ENCODE peak calls at places on chromosomes 5 and 9, in nine cellular contexts. V, L, D, S, F, I, T, G and H are unnamed samples.

GRCh38 chr5:84383296-84383815 is 1.3 kb downstream of the EDIL3 start:
- DNase-seq in V (no peak), L (no peak), D (no peak), S (no peak), F (no peak), I (no peak), T (no peak), G (no peak), H (no peak)

GRCh38 chr9:90905079-90905478 is 103.5 kb downstream of the SYK start:
- DNase-seq in V (no peak), L (no peak), D (no peak), S (no peak), F (no peak), I (no peak), T (no peak), G (no peak), H (no peak)

GRCh38 chr9:126420643-126421564 is 94.3 kb downstream of the MVB12B start:
- DNase-seq in V (no peak), L (no peak), D (no peak), S (no peak), F (no peak), I (no peak), T (peak), G (no peak), H (peak)

GRCh38 chr5:68680376-68680775 is 413.4 kb upstream of the SLC30A5 start:
- DNase-seq in V (no peak), L (no peak), D (no peak), S (no peak), F (no peak), I (no peak), T (no peak), G (no peak), H (no peak)

GRCh38 chr9:101629624-101630023 is 34.9 kb upstream of the PPP3R2 start:
- DNase-seq in V (no peak), L (no peak), D (no peak), S (no peak), F (no peak), I (no peak), T (no peak), G (no peak), H (no peak)

GRCh38 chr9:126407125-126407870 is 80.7 kb downstream of the MVB12B start:
- DNase-seq in V (no peak), L (no peak), D (no peak), S (no peak), F (no peak), I (no peak), T (no peak), G (no peak), H (no peak)

GRCh38 chr5:84251503-84251902 is 133.2 kb downstream of the EDIL3 start:
- DNase-seq in V (no peak), L (no peak), D (no peak), S (no peak), F (no peak), I (no peak), T (no peak), G (no peak), H (no peak)

GRCh38 chr5:142439208-142439607 is 114.4 kb upstream of the SPRY4 start:
- DNase-seq in V (no peak), L (no peak), D (no peak), S (no peak), F (no peak), I (no peak), T (no peak), G (no peak), H (no peak)

GRCh38 chr5:173963867-173964429 is 25.0 kb upstream of the C5orf47 start:
- DNase-seq in V (peak), L (peak), D (no peak), S (peak), F (peak), I (no peak), T (no peak), G (peak), H (peak)

GRCh38 chr5:154367101-154367500 is 78.7 kb upstream of the SAP30L start:
- DNase-seq in V (no peak), L (no peak), D (no peak), S (no peak), F (no peak), I (no peak), T (peak), G (no peak), H (peak)

GRCh38 chr5:143619038-143619437 is 192.9 kb upstream of the HMHB1 start:
- DNase-seq in V (no peak), L (no peak), D (no peak), S (no peak), F (no peak), I (no peak), T (no peak), G (no peak), H (no peak)

GRCh38 chr5:158590936-158591863 is 508.5 kb downstream of the EBF1 start:
- DNase-seq in V (peak), L (no peak), D (no peak), S (no peak), F (peak), I (no peak), T (peak), G (no peak), H (peak)

GRCh38 chr9:72485821-72486605 is 35.4 kb upstream of the TMC1 start:
- DNase-seq in V (no peak), L (no peak), D (no peak), S (no peak), F (no peak), I (no peak), T (peak), G (no peak), H (peak)

GRCh38 chr9:23723672-23724071 is 102.4 kb downstream of the ELAVL2 start:
- DNase-seq in V (no peak), L (no peak), D (no peak), S (no peak), F (no peak), I (no peak), T (no peak), G (no peak), H (no peak)

GRCh38 chr9:79346350-79347020 is 225.3 kb upstream of the TLE4 start:
- DNase-seq in V (no peak), L (no peak), D (no peak), S (no peak), F (no peak), I (no peak), T (peak), G (no peak), H (no peak)

GRCh38 chr5:15995206-15996052 is 184.2 kb downstream of the MARCHF11 start:
- DNase-seq in V (peak), L (no peak), D (no peak), S (no peak), F (peak), I (peak), T (peak), G (no peak), H (peak)

GRCh38 chr5:120464627-120465280 is 654 bp downstream of the PRR16 start:
- DNase-seq in V (peak), L (no peak), D (peak), S (no peak), F (peak), I (no peak), T (peak), G (no peak), H (peak)